ENCODE peak calls at places on chromosomes 11 and 22, in eight cellular contexts. F, S, V, X, Z, H, D and T are unnamed samples.
A peak's percentile ranks its signal among the peaks of the same experiment; 100 is the strongest.

GRCh38 chr11:44006882-44007495 is 40.8 kb upstream of the ACCSL start:
- DNase-seq in F (no peak), S (no peak), V (no peak), X (no peak), Z (no peak), H (peak; percentile 29), D (no peak), T (no peak)

GRCh38 chr11:103464420-103464819 is 355.2 kb downstream of the DYNC2H1 start:
- DNase-seq in F (no peak), S (no peak), V (no peak), X (no peak), Z (no peak), H (no peak), D (no peak), T (no peak)

GRCh38 chr11:114362958-114363357 is 37.4 kb downstream of the C11orf71 start:
- DNase-seq in F (no peak), S (peak; percentile 26), V (no peak), X (no peak), Z (no peak), H (no peak), D (no peak), T (no peak)

GRCh38 chr22:39169797-39170466 is 17.5 kb upstream of the CBX7 start:
- DNase-seq in F (no peak), S (no peak), V (no peak), X (no peak), Z (no peak), H (no peak), D (no peak), T (no peak)

GRCh38 chr11:35746356-35747153 is 84.0 kb downstream of the TRIM44 start:
- DNase-seq in F (no peak), S (no peak), V (peak; percentile 80), X (no peak), Z (no peak), H (no peak), D (no peak), T (peak; percentile 14)

GRCh38 chr11:29629281-29629680 is 387.5 kb downstream of the KCNA4 start:
- DNase-seq in F (no peak), S (no peak), V (no peak), X (peak; percentile 60), Z (no peak), H (no peak), D (no peak), T (peak; percentile 6)

GRCh38 chr11:2921261-2921660 is 8.0 kb downstream of the PHLDA2 start:
- DNase-seq in F (no peak), S (no peak), V (no peak), X (no peak), Z (no peak), H (no peak), D (no peak), T (no peak)

GRCh38 chr22:49664371-49664881 is 163.2 kb downstream of the BRD1 start:
- DNase-seq in F (no peak), S (no peak), V (no peak), X (no peak), Z (no peak), H (no peak), D (no peak), T (no peak)

GRCh38 chr11:41522899-41523672 is 63.6 kb upstream of the LRRC4C start:
- DNase-seq in F (no peak), S (peak; percentile 27), V (no peak), X (no peak), Z (no peak), H (no peak), D (no peak), T (no peak)

GRCh38 chr11:6440906-6441358 is at the start of gene HPX:
- DNase-seq in F (no peak), S (no peak), V (no peak), X (no peak), Z (no peak), H (peak; percentile 53), D (no peak), T (peak; percentile 1)

GRCh38 chr11:57546869-57547518 is 9.6 kb downstream of the SMTNL1 start:
- DNase-seq in F (no peak), S (peak; percentile 67), V (peak; percentile 23), X (peak; percentile 60), Z (no peak), H (peak; percentile 58), D (no peak), T (no peak)

GRCh38 chr11:12482839-12483238 is 105.5 kb downstream of the PARVA start:
- DNase-seq in F (no peak), S (no peak), V (no peak), X (no peak), Z (no peak), H (no peak), D (peak; percentile 48), T (no peak)

GRCh38 chr11:64970731-64971151 is 1.2 kb downstream of the MAJIN start:
- DNase-seq in F (no peak), S (no peak), V (no peak), X (no peak), Z (no peak), H (no peak), D (no peak), T (no peak)

GRCh38 chr22:20919718-20920117 is 2.5 kb downstream of the CRKL start:
- DNase-seq in F (no peak), S (no peak), V (no peak), X (no peak), Z (no peak), H (no peak), D (no peak), T (no peak)

GRCh38 chr22:22520667-22521602 is 865 bp upstream of the ZNF280A start:
- DNase-seq in F (no peak), S (peak; percentile 5), V (no peak), X (peak; percentile 8), Z (no peak), H (no peak), D (no peak), T (no peak)

GRCh38 chr11:35850191-35850590 is 93.7 kb upstream of the LDLRAD3 start:
- DNase-seq in F (no peak), S (no peak), V (no peak), X (no peak), Z (no peak), H (no peak), D (no peak), T (no peak)

GRCh38 chr11:67024966-67025365 is 2.0 kb downstream of the SYT12 start:
- DNase-seq in F (no peak), S (no peak), V (no peak), X (no peak), Z (no peak), H (no peak), D (no peak), T (no peak)
- H3K27me3 ChIP-seq in F (peaks cover 27% of the 10 kb centered on the region), S (peaks cover 35% of the 10 kb centered on the region), V (peaks cover 21% of the 10 kb centered on the region), X (peaks cover 33% of the 10 kb centered on the region), Z (peaks cover 18% of the 10 kb centered on the region), H (peaks cover 14% of the 10 kb centered on the region), D (peaks cover 43% of the 10 kb centered on the region), T (peaks cover 45% of the 10 kb centered on the region)

GRCh38 chr11:92822410-92822809 is 147.0 kb upstream of the MTNR1B start:
- DNase-seq in F (no peak), S (no peak), V (no peak), X (no peak), Z (no peak), H (no peak), D (no peak), T (no peak)

GRCh38 chr11:92826136-92826535 is 143.3 kb upstream of the MTNR1B start:
- DNase-seq in F (no peak), S (no peak), V (peak; percentile 68), X (no peak), Z (no peak), H (no peak), D (no peak), T (peak; percentile 5)

GRCh38 chr11:92826597-92826996 is 142.9 kb upstream of the MTNR1B start:
- DNase-seq in F (no peak), S (peak; percentile 39), V (no peak), X (no peak), Z (no peak), H (no peak), D (no peak), T (no peak)

DNA sequence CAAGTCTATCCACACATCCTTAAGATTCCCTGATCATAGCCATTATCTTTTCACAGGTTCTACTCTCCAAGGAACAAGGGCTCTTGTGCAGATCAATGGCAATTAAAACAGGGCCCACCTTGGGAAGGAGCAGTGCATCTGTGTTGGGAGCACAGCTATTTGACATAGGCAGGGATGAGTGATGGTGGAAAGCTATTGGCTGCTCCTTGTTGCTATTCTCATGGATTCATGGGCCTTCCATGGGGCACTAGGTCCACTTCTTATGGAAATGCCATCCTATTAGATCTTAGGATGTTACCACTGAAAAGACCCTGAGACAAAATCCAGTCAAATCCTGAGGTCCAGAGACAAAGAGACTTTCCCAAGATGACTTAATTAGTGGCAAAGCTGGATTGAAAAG is 148.6 kb upstream of the MTNR1B start:
- DNase-seq in F (no peak), S (no peak), V (no peak), X (no peak), Z (no peak), H (no peak), D (no peak), T (no peak)
- H3K27me3 ChIP-seq in F (no peaks in the 10 kb centered on the region), S (no peaks in the 10 kb centered on the region), V (no peaks in the 10 kb centered on the region), X (no peaks in the 10 kb centered on the region), Z (no peaks in the 10 kb centered on the region), H (no peaks in the 10 kb centered on the region), D (peaks cover 15% of the 10 kb centered on the region), T (peaks cover 33% of the 10 kb centered on the region)

GRCh38 chr11:123526027-123526805 is 96.1 kb downstream of the GRAMD1B start:
- DNase-seq in F (no peak), S (no peak), V (no peak), X (no peak), Z (no peak), H (no peak), D (no peak), T (no peak)

GRCh38 chr11:123526918-123527317 is 96.8 kb downstream of the GRAMD1B start:
- DNase-seq in F (no peak), S (no peak), V (no peak), X (no peak), Z (no peak), H (no peak), D (no peak), T (no peak)

GRCh38 chr11:123523539-123523938 is 93.5 kb downstream of the GRAMD1B start:
- DNase-seq in F (no peak), S (no peak), V (no peak), X (no peak), Z (no peak), H (no peak), D (no peak), T (no peak)

GRCh38 chr11:123525511-123525918 is 95.4 kb downstream of the GRAMD1B start:
- DNase-seq in F (no peak), S (peak; percentile 30), V (no peak), X (no peak), Z (no peak), H (no peak), D (no peak), T (no peak)

DNA sequence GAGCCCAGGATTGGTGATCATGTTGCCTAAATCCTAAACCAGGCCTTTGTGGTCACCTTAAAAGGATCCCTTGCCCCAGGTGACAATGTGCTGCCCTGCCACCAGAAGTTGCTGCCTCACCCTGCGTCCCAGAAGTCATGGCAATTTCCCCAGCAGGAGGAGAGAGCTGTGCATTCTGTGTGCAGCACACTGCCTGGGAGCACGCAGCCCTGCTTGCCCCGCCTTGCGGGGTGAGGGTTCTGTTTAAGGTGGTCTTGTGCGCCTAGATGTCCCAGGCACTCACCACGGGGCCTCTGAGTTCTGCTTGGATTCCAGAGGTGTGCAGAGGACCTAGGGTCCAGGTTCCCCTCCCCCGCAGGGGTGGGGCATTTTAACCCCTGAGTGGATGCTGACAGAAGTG is 95.0 kb downstream of the GRAMD1B start:
- DNase-seq in F (no peak), S (no peak), V (no peak), X (no peak), Z (no peak), H (no peak), D (no peak), T (no peak)
- H3K27me3 ChIP-seq in F (no peaks in the 10 kb centered on the region), S (no peaks in the 10 kb centered on the region), V (peaks cover 2% of the 10 kb centered on the region), X (no peaks in the 10 kb centered on the region), Z (no peaks in the 10 kb centered on the region), H (peaks cover 1% of the 10 kb centered on the region), D (no peaks in the 10 kb centered on the region), T (no peaks in the 10 kb centered on the region)

GRCh38 chr11:71237853-71238252 is 14.5 kb downstream of the SHANK2 start:
- DNase-seq in F (no peak), S (no peak), V (no peak), X (no peak), Z (no peak), H (peak; percentile 33), D (no peak), T (no peak)
- H3K27me3 ChIP-seq in F (no peaks in the 10 kb centered on the region), S (no peaks in the 10 kb centered on the region), V (no peaks in the 10 kb centered on the region), X (no peaks in the 10 kb centered on the region), Z (no peaks in the 10 kb centered on the region), H (no peaks in the 10 kb centered on the region), D (peaks cover 88% of the 10 kb centered on the region), T (no peaks in the 10 kb centered on the region)